ENCODE peak calls at places on chromosomes 11 and 22, in ten cellular contexts. One of them, this sample, is unnamed.
A peak's percentile ranks its signal among the peaks of the same experiment; 100 is the strongest.

GRCh38 chr11:64916040-64916847 is 765 bp downstream of the ATG2A start:
- DNase-seq in fibroblast of the aortic adventitia: peak; percentile 50
- DNase-seq in endothelial cell: peak; percentile 37
- DNase-seq in fibroblast of mammary gland: peak; percentile 74
- DNase-seq in OCI-LY7: peak; percentile 48
- DNase-seq in RWPE1: peak; percentile 54
- DNase-seq in neural progenitor cell: peak; percentile 47
- DNase-seq in omental fat pad: no peak
- DNase-seq in sigmoid colon: peak; percentile 82
- DNase-seq in AG10803: peak; percentile 63
- DNase-seq in this sample: peak; percentile 33

GRCh38 chr11:76666408-76666807 is 4.1 kb downstream of the LRRC32 start:
- DNase-seq in fibroblast of the aortic adventitia: peak; percentile 56
- DNase-seq in endothelial cell: peak; percentile 67
- DNase-seq in fibroblast of mammary gland: peak; percentile 20
- DNase-seq in OCI-LY7: peak; percentile 27
- DNase-seq in RWPE1: no peak
- DNase-seq in neural progenitor cell: peak; percentile 74
- DNase-seq in omental fat pad: no peak
- DNase-seq in sigmoid colon: peak; percentile 69
- DNase-seq in AG10803: peak; percentile 39
- DNase-seq in this sample: no peak

GRCh38 chr11:88535916-88536547 is 198.5 kb upstream of the CTSC start:
- DNase-seq in fibroblast of the aortic adventitia: peak; percentile 92
- DNase-seq in endothelial cell: no peak
- DNase-seq in fibroblast of mammary gland: peak; percentile 91
- DNase-seq in OCI-LY7: no peak
- DNase-seq in RWPE1: peak; percentile 85
- DNase-seq in neural progenitor cell: no peak
- DNase-seq in omental fat pad: no peak
- DNase-seq in sigmoid colon: no peak
- DNase-seq in AG10803: peak; percentile 91
- DNase-seq in this sample: no peak

GRCh38 chr22:28417426-28417825 is 262.2 kb downstream of the TTC28 start:
- DNase-seq in fibroblast of the aortic adventitia: no peak
- DNase-seq in endothelial cell: no peak
- DNase-seq in fibroblast of mammary gland: no peak
- DNase-seq in OCI-LY7: no peak
- DNase-seq in RWPE1: no peak
- DNase-seq in neural progenitor cell: no peak
- DNase-seq in omental fat pad: no peak
- DNase-seq in sigmoid colon: no peak
- DNase-seq in AG10803: no peak
- DNase-seq in this sample: no peak

GRCh38 chr22:46119729-46120419 is 30.5 kb upstream of the PPARA start:
- DNase-seq in fibroblast of the aortic adventitia: peak; percentile 89
- DNase-seq in endothelial cell: no peak
- DNase-seq in fibroblast of mammary gland: peak; percentile 92
- DNase-seq in OCI-LY7: no peak
- DNase-seq in RWPE1: no peak
- DNase-seq in neural progenitor cell: no peak
- DNase-seq in omental fat pad: no peak
- DNase-seq in sigmoid colon: peak; percentile 85
- DNase-seq in AG10803: peak; percentile 94
- DNase-seq in this sample: no peak

GRCh38 chr11:118921121-118921928 is 4.4 kb downstream of the BCL9L start:
- DNase-seq in fibroblast of the aortic adventitia: peak; percentile 94
- DNase-seq in endothelial cell: peak; percentile 21
- DNase-seq in fibroblast of mammary gland: peak; percentile 95
- DNase-seq in OCI-LY7: no peak
- DNase-seq in RWPE1: peak; percentile 69
- DNase-seq in neural progenitor cell: peak; percentile 77
- DNase-seq in omental fat pad: no peak
- DNase-seq in sigmoid colon: peak; percentile 93
- DNase-seq in AG10803: peak; percentile 90
- DNase-seq in this sample: no peak

GRCh38 chr11:104219081-104219480 is 55.1 kb upstream of the PDGFD start:
- DNase-seq in fibroblast of the aortic adventitia: peak; percentile 46
- DNase-seq in endothelial cell: no peak
- DNase-seq in fibroblast of mammary gland: peak; percentile 19
- DNase-seq in OCI-LY7: no peak
- DNase-seq in RWPE1: no peak
- DNase-seq in neural progenitor cell: no peak
- DNase-seq in omental fat pad: no peak
- DNase-seq in sigmoid colon: no peak
- DNase-seq in AG10803: peak; percentile 2
- DNase-seq in this sample: no peak

GRCh38 chr22:43488937-43489336 is 77.1 kb downstream of the MPPED1 start:
- DNase-seq in fibroblast of the aortic adventitia: no peak
- DNase-seq in endothelial cell: no peak
- DNase-seq in fibroblast of mammary gland: no peak
- DNase-seq in OCI-LY7: no peak
- DNase-seq in RWPE1: no peak
- DNase-seq in neural progenitor cell: no peak
- DNase-seq in omental fat pad: no peak
- DNase-seq in sigmoid colon: no peak
- DNase-seq in AG10803: no peak
- DNase-seq in this sample: no peak

GRCh38 chr11:63212742-63213141 is 30.7 kb downstream of the SLC22A25 start:
- DNase-seq in fibroblast of the aortic adventitia: peak; percentile 30
- DNase-seq in endothelial cell: peak; percentile 30
- DNase-seq in fibroblast of mammary gland: peak; percentile 16
- DNase-seq in OCI-LY7: peak; percentile 22
- DNase-seq in RWPE1: peak; percentile 26
- DNase-seq in neural progenitor cell: peak; percentile 51
- DNase-seq in omental fat pad: no peak
- DNase-seq in sigmoid colon: no peak
- DNase-seq in AG10803: peak; percentile 7
- DNase-seq in this sample: peak; percentile 24

GRCh38 chr11:85768473-85769146 is 42.3 kb downstream of the SYTL2 start:
- DNase-seq in fibroblast of the aortic adventitia: no peak
- DNase-seq in endothelial cell: no peak
- DNase-seq in fibroblast of mammary gland: no peak
- DNase-seq in OCI-LY7: no peak
- DNase-seq in RWPE1: no peak
- DNase-seq in neural progenitor cell: no peak
- DNase-seq in omental fat pad: no peak
- DNase-seq in sigmoid colon: no peak
- DNase-seq in AG10803: no peak
- DNase-seq in this sample: no peak
- TF ChIP-seq CTCF in fibroblast of the aortic adventitia: no peak
- TF ChIP-seq CTCF in endothelial cell: no peak
- TF ChIP-seq CTCF in fibroblast of mammary gland: no peak
- TF ChIP-seq CTCF in OCI-LY7: no peak
- TF ChIP-seq CTCF in RWPE1: no peak
- TF ChIP-seq CTCF in neural progenitor cell: no peak
- TF ChIP-seq CTCF in omental fat pad: no peak
- TF ChIP-seq CTCF in sigmoid colon: no peak
- TF ChIP-seq CTCF in AG10803: no peak
- TF ChIP-seq CTCF in this sample: no peak

GRCh38 chr11:61609970-61610347 is 29.1 kb upstream of the SYT7 start:
- DNase-seq in fibroblast of the aortic adventitia: no peak
- DNase-seq in endothelial cell: no peak
- DNase-seq in fibroblast of mammary gland: no peak
- DNase-seq in OCI-LY7: peak; percentile 13
- DNase-seq in RWPE1: no peak
- DNase-seq in neural progenitor cell: peak; percentile 64
- DNase-seq in omental fat pad: no peak
- DNase-seq in sigmoid colon: no peak
- DNase-seq in AG10803: no peak
- DNase-seq in this sample: no peak

GRCh38 chr11:61607426-61607825 is 26.6 kb upstream of the SYT7 start:
- DNase-seq in fibroblast of the aortic adventitia: peak; percentile 50
- DNase-seq in endothelial cell: no peak
- DNase-seq in fibroblast of mammary gland: no peak
- DNase-seq in OCI-LY7: no peak
- DNase-seq in RWPE1: no peak
- DNase-seq in neural progenitor cell: no peak
- DNase-seq in omental fat pad: no peak
- DNase-seq in sigmoid colon: no peak
- DNase-seq in AG10803: no peak
- DNase-seq in this sample: no peak

GRCh38 chr11:61610905-61611304 is 30.0 kb upstream of the SYT7 start:
- DNase-seq in fibroblast of the aortic adventitia: no peak
- DNase-seq in endothelial cell: no peak
- DNase-seq in fibroblast of mammary gland: no peak
- DNase-seq in OCI-LY7: no peak
- DNase-seq in RWPE1: no peak
- DNase-seq in neural progenitor cell: no peak
- DNase-seq in omental fat pad: no peak
- DNase-seq in sigmoid colon: no peak
- DNase-seq in AG10803: no peak
- DNase-seq in this sample: no peak

GRCh38 chr11:61607920-61608599 is 27.2 kb upstream of the SYT7 start:
- DNase-seq in fibroblast of the aortic adventitia: no peak
- DNase-seq in endothelial cell: no peak
- DNase-seq in fibroblast of mammary gland: no peak
- DNase-seq in OCI-LY7: no peak
- DNase-seq in RWPE1: no peak
- DNase-seq in neural progenitor cell: no peak
- DNase-seq in omental fat pad: no peak
- DNase-seq in sigmoid colon: no peak
- DNase-seq in AG10803: no peak
- DNase-seq in this sample: no peak

GRCh38 chr11:61609000-61609969 is 28.4 kb upstream of the SYT7 start:
- DNase-seq in fibroblast of the aortic adventitia: no peak
- DNase-seq in endothelial cell: no peak
- DNase-seq in fibroblast of mammary gland: no peak
- DNase-seq in OCI-LY7: no peak
- DNase-seq in RWPE1: no peak
- DNase-seq in neural progenitor cell: peak; percentile 43
- DNase-seq in omental fat pad: no peak
- DNase-seq in sigmoid colon: no peak
- DNase-seq in AG10803: no peak
- DNase-seq in this sample: no peak
- TF ChIP-seq CTCF in fibroblast of the aortic adventitia: no peak
- TF ChIP-seq CTCF in endothelial cell: no peak
- TF ChIP-seq CTCF in fibroblast of mammary gland: no peak
- TF ChIP-seq CTCF in OCI-LY7: no peak
- TF ChIP-seq CTCF in RWPE1: no peak
- TF ChIP-seq CTCF in neural progenitor cell: no peak
- TF ChIP-seq CTCF in omental fat pad: no peak
- TF ChIP-seq CTCF in sigmoid colon: no peak
- TF ChIP-seq CTCF in AG10803: no peak
- TF ChIP-seq CTCF in this sample: no peak

GRCh38 chr11:20874358-20874757 is 205.0 kb downstream of the NELL1 start:
- DNase-seq in fibroblast of the aortic adventitia: no peak
- DNase-seq in endothelial cell: no peak
- DNase-seq in fibroblast of mammary gland: no peak
- DNase-seq in OCI-LY7: no peak
- DNase-seq in RWPE1: no peak
- DNase-seq in neural progenitor cell: no peak
- DNase-seq in omental fat pad: no peak
- DNase-seq in sigmoid colon: no peak
- DNase-seq in AG10803: no peak
- DNase-seq in this sample: no peak

GRCh38 chr11:20876738-20877137 is 207.4 kb downstream of the NELL1 start:
- DNase-seq in fibroblast of the aortic adventitia: no peak
- DNase-seq in endothelial cell: no peak
- DNase-seq in fibroblast of mammary gland: no peak
- DNase-seq in OCI-LY7: no peak
- DNase-seq in RWPE1: no peak
- DNase-seq in neural progenitor cell: no peak
- DNase-seq in omental fat pad: no peak
- DNase-seq in sigmoid colon: no peak
- DNase-seq in AG10803: no peak
- DNase-seq in this sample: no peak

GRCh38 chr11:20873054-20873453 is 203.7 kb downstream of the NELL1 start:
- DNase-seq in fibroblast of the aortic adventitia: no peak
- DNase-seq in endothelial cell: peak; percentile 61
- DNase-seq in fibroblast of mammary gland: no peak
- DNase-seq in OCI-LY7: peak; percentile 24
- DNase-seq in RWPE1: no peak
- DNase-seq in neural progenitor cell: peak; percentile 79
- DNase-seq in omental fat pad: no peak
- DNase-seq in sigmoid colon: no peak
- DNase-seq in AG10803: no peak
- DNase-seq in this sample: no peak
- TF ChIP-seq CTCF in fibroblast of the aortic adventitia: no peak
- TF ChIP-seq CTCF in endothelial cell: peak; percentile 42
- TF ChIP-seq CTCF in fibroblast of mammary gland: no peak
- TF ChIP-seq CTCF in OCI-LY7: peak; percentile 71
- TF ChIP-seq CTCF in RWPE1: no peak
- TF ChIP-seq CTCF in neural progenitor cell: peak; percentile 77
- TF ChIP-seq CTCF in omental fat pad: no peak
- TF ChIP-seq CTCF in sigmoid colon: no peak
- TF ChIP-seq CTCF in AG10803: no peak
- TF ChIP-seq CTCF in this sample: no peak

GRCh38 chr22:32900856-32901255 is 99.4 kb downstream of the TIMP3 start:
- DNase-seq in fibroblast of the aortic adventitia: no peak
- DNase-seq in endothelial cell: no peak
- DNase-seq in fibroblast of mammary gland: no peak
- DNase-seq in OCI-LY7: no peak
- DNase-seq in RWPE1: no peak
- DNase-seq in neural progenitor cell: no peak
- DNase-seq in omental fat pad: no peak
- DNase-seq in sigmoid colon: no peak
- DNase-seq in AG10803: no peak
- DNase-seq in this sample: no peak

GRCh38 chr22:32897400-32897799 is 95.9 kb downstream of the TIMP3 start:
- DNase-seq in fibroblast of the aortic adventitia: peak; percentile 34
- DNase-seq in endothelial cell: no peak
- DNase-seq in fibroblast of mammary gland: peak; percentile 10
- DNase-seq in OCI-LY7: no peak
- DNase-seq in RWPE1: peak; percentile 33
- DNase-seq in neural progenitor cell: no peak
- DNase-seq in omental fat pad: no peak
- DNase-seq in sigmoid colon: no peak
- DNase-seq in AG10803: peak; percentile 11
- DNase-seq in this sample: no peak

GRCh38 chr22:32904044-32904443 is 102.5 kb downstream of the TIMP3 start:
- DNase-seq in fibroblast of the aortic adventitia: peak; percentile 38
- DNase-seq in endothelial cell: peak; percentile 35
- DNase-seq in fibroblast of mammary gland: peak; percentile 44
- DNase-seq in OCI-LY7: peak; percentile 35
- DNase-seq in RWPE1: peak; percentile 29
- DNase-seq in neural progenitor cell: peak; percentile 60
- DNase-seq in omental fat pad: no peak
- DNase-seq in sigmoid colon: peak; percentile 71
- DNase-seq in AG10803: peak; percentile 24
- DNase-seq in this sample: peak; percentile 43

GRCh38 chr22:32905400-32905799 is 103.9 kb downstream of the TIMP3 start:
- DNase-seq in fibroblast of the aortic adventitia: no peak
- DNase-seq in endothelial cell: no peak
- DNase-seq in fibroblast of mammary gland: no peak
- DNase-seq in OCI-LY7: no peak
- DNase-seq in RWPE1: no peak
- DNase-seq in neural progenitor cell: no peak
- DNase-seq in omental fat pad: no peak
- DNase-seq in sigmoid colon: peak; percentile 78
- DNase-seq in AG10803: no peak
- DNase-seq in this sample: no peak

DNA sequence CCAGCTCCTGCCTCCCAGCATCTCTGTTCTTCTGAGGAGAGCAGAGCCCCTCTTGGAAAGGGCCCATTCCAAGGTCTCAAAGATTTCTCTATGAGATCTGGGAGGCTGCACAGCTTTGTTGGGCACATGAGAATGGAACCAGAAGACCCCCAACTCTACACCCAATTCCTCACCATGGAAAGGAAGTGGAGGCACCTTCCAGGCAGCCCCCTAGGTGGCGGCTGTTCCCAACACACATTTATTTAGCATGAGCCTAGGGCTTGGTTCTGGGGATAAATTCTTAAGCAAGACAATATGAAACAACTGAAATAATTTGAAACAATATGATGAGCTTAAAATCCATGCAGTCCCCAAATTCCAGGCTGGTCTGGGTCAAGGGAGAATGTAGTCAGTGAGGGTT is 100.4 kb downstream of the TIMP3 start:
- DNase-seq in fibroblast of the aortic adventitia: no peak
- DNase-seq in endothelial cell: no peak
- DNase-seq in fibroblast of mammary gland: no peak
- DNase-seq in OCI-LY7: no peak
- DNase-seq in RWPE1: no peak
- DNase-seq in neural progenitor cell: no peak
- DNase-seq in omental fat pad: no peak
- DNase-seq in sigmoid colon: no peak
- DNase-seq in AG10803: no peak
- DNase-seq in this sample: no peak
- TF ChIP-seq CTCF in fibroblast of the aortic adventitia: no peak
- TF ChIP-seq CTCF in endothelial cell: no peak
- TF ChIP-seq CTCF in fibroblast of mammary gland: no peak
- TF ChIP-seq CTCF in OCI-LY7: peak; percentile 37
- TF ChIP-seq CTCF in RWPE1: no peak
- TF ChIP-seq CTCF in neural progenitor cell: peak; percentile 38
- TF ChIP-seq CTCF in omental fat pad: no peak
- TF ChIP-seq CTCF in sigmoid colon: no peak
- TF ChIP-seq CTCF in AG10803: no peak
- TF ChIP-seq CTCF in this sample: no peak

This sample was measured in Calu3.